ENCODE peak calls at places on chromosomes 2 and 18, in seven cellular contexts. D, K, X, M, J, O and G are unnamed samples.

GRCh38 chr2:54724560-54725342 is 1.3 kb downstream of the EML6 start:
- DNase-seq in O (peak), D (no peak), M (peak), J (no peak), X (no peak), K (no peak), G (no peak)

GRCh38 chr2:173402405-173402974 is 47.8 kb downstream of the CDCA7 start:
- DNase-seq in O (peak), D (peak), K (peak), J (peak), M (peak), X (peak), G (peak)

GRCh38 chr2:26982102-26982742 is 11.8 kb downstream of the MAPRE3 start:
- DNase-seq in O (peak), K (peak), X (no peak), J (no peak), M (peak), D (peak), G (peak)

GRCh38 chr2:65666156-65666725 is 233.8 kb upstream of the SPRED2 start:
- DNase-seq in X (peak), D (peak), J (no peak), K (peak), M (no peak), O (no peak), G (no peak)

GRCh38 chr2:170017848-170018492 is 160.0 kb upstream of the MYO3B start:
- DNase-seq in D (no peak), O (peak), J (no peak), M (no peak), X (no peak), K (no peak), G (no peak)

GRCh38 chr2:62152000-62152399 is 43.9 kb upstream of the B3GNT2 start:
- DNase-seq in K (peak), M (no peak), D (peak), X (peak), J (no peak), O (no peak), G (no peak)

GRCh38 chr18:49727816-49728215 is 85.5 kb downstream of the ACAA2 start:
- DNase-seq in K (no peak), D (no peak), J (no peak), M (no peak), X (no peak), O (no peak), G (no peak)

GRCh38 chr2:66440011-66440542 is 5.2 kb downstream of the MEIS1 start:
- DNase-seq in K (peak), J (no peak), X (no peak), D (peak), O (peak), M (no peak), G (no peak)

GRCh38 chr2:47904903-47905453 is 1.3 kb downstream of the FBXO11 start:
- DNase-seq in K (no peak), J (no peak), M (peak), D (no peak), O (peak), X (no peak), G (no peak)

GRCh38 chr2:100320547-100321180 is 1.6 kb downstream of the LONRF2 start:
- DNase-seq in D (no peak), K (peak), J (no peak), O (no peak), M (peak), X (no peak), G (no peak)

DNA sequence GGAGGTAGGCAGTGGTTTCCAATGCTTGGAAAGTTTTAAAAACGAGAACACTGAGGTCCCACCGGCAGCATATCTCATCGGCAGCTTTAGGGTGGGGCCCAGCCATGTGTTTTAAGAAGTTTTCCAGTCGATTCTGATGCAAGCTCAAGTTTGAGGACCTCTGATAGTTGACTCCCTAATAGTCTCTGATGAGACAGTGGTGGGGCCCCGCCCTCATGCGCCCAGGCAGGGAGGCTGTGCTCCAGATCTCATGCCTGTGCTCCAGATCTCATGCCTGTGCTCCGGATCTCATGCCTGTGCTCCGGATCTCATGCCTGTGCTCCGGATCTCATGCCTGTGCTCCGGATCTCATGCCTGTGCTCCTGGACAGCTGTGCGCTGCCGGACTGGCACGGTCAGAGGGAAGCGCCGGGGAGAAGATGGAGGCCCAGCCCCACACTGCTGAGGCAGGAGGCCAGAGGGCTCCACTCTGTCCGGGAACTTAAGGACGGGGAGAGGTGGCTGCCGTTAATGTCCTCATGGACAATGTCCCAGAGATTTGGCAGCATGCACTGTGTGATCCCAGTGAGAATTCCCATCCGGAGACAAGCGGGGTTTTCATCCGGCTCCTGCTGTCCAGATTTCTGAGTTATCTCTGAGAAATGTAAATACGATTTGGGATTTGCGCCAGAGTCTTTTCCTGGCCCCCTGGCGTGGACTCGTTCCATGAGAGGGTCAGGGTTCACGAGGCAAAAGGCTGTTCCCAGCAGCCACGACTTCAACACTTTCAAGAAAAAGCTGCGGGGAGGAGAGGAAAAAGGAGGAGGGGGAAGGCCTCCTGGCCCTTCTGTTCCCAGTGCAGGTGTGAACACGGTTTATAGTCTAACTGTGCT is 9.4 kb upstream of the COLEC11 start:
- DNase-seq in J (no peak), K (peak), X (peak), O (peak), D (peak), M (peak), G (peak)
- H3K4me3 ChIP-seq in J (no peak), K (peak), X (no peak), O (peak), D (no peak), M (peak), G (no peak)

GRCh38 chr2:88451647-88452150 is 794 bp downstream of the FOXI3 start:
- DNase-seq in J (no peak), K (no peak), M (no peak), O (no peak), X (no peak), D (no peak), G (no peak)
- H3K4me3 ChIP-seq in J (peak), K (no peak), M (peak), O (peak), X (no peak), D (no peak), G (no peak)

DNA sequence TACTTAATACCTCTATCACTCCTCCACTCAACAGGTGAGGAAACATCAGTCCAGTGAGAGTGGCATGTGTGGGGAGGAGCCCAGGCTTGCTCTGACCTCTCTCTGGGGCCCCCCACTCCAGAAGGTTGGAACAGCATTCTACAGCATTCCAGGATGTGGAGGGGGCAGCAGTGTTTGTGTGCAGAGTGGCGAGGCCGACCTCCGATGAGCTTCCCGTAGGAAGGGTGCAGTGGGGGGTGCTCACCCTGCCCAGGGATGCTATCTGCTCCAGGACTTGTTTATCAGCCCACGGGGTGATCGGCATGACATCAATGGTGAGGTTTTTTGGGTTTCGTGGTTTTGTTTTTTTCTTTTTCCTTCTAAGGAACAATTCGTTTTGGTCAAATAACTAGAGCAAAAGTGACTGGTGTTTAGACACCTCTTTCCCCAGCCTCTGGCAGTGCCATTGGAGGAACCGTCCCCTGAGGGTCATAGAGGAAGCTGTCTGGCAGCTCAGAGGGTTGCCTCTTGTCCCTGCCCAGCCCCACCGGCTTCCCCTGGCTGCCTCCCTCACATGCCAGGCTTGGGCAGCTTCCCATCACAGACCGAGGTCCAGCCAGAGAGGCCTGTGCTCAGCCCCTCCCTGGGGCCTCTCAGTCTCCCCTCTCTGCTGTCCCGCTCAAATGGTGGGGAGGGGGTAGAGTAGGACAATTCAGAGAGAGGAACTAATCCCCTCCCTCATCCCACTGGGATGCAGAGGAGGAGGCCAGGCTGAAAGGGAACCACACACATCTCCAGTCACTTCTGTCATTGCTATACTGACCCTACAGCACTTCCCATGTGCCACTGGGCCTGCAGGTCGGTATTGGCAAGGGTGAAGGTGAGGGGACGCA is 96.5 kb downstream of the ZFP36L2 start:
- DNase-seq in X (no peak), M (peak), K (peak), O (peak), D (no peak), J (no peak), G (peak)
- H3K4me3 ChIP-seq in X (no peak), M (no peak), K (no peak), O (no peak), D (no peak), J (no peak), G (no peak)

GRCh38 chr2:201205516-201205850 is 22.5 kb downstream of the CASP10 start:
- DNase-seq in K (peak), O (no peak), J (no peak), X (no peak), D (no peak), M (no peak), G (no peak)
- H3K4me3 ChIP-seq in K (no peak), O (no peak), J (no peak), X (no peak), D (no peak), M (no peak), G (no peak)

GRCh38 chr18:34042423-34043146 is 182.1 kb downstream of the NOL4 start:
- DNase-seq in O (no peak), K (no peak), D (no peak), X (no peak), J (no peak), M (no peak), G (no peak)

GRCh38 chr18:34048423-34048822 is 176.3 kb downstream of the NOL4 start:
- DNase-seq in O (no peak), K (no peak), J (no peak), D (no peak), X (no peak), M (no peak), G (no peak)
- H3K4me3 ChIP-seq in O (no peak), K (no peak), J (no peak), D (no peak), X (no peak), M (no peak), G (no peak)

GRCh38 chr2:71465356-71465755 is 12.0 kb downstream of the DYSF start:
- DNase-seq in X (no peak), J (no peak), M (no peak), D (no peak), K (no peak), O (no peak), G (no peak)

GRCh38 chr2:71466301-71467179 is 13.2 kb downstream of the DYSF start:
- DNase-seq in M (peak), X (no peak), D (no peak), J (no peak), O (peak), K (peak), G (no peak)

GRCh38 chr2:71464389-71464788 is 11.0 kb downstream of the DYSF start:
- DNase-seq in O (no peak), D (no peak), J (no peak), K (no peak), X (no peak), M (no peak), G (no peak)

GRCh38 chr2:71467180-71467815 is 13.9 kb downstream of the DYSF start:
- DNase-seq in K (no peak), J (no peak), M (no peak), O (no peak), D (no peak), X (no peak), G (no peak)

GRCh38 chr2:71465961-71466300 is 12.6 kb downstream of the DYSF start:
- DNase-seq in X (no peak), K (no peak), J (no peak), D (no peak), O (no peak), M (no peak), G (no peak)
- H3K4me3 ChIP-seq in X (peak), K (no peak), J (peak), D (peak), O (peak), M (peak), G (peak)

GRCh38 chr2:113888641-113889470 is 1.0 kb upstream of the ACTR3 start:
- DNase-seq in O (peak), J (no peak), X (no peak), K (no peak), D (no peak), M (no peak), G (no peak)

GRCh38 chr2:113889471-113890252 is at the start of gene ACTR3:
- DNase-seq in D (peak), X (peak), M (peak), K (peak), O (peak), J (peak), G (peak)

GRCh38 chr2:113890253-113891235 is 655 bp downstream of the ACTR3 start:
- DNase-seq in D (peak), K (peak), X (peak), M (peak), O (peak), J (no peak), G (peak)

GRCh38 chr2:113887393-113887792 is 2.5 kb upstream of the ACTR3 start:
- DNase-seq in K (no peak), M (no peak), X (no peak), O (no peak), D (no peak), J (no peak), G (no peak)

GRCh38 chr2:113886479-113887383 is 3.2 kb upstream of the ACTR3 start:
- DNase-seq in M (peak), X (peak), K (peak), O (peak), J (no peak), D (peak), G (peak)
- H3K4me3 ChIP-seq in M (no peak), X (no peak), K (no peak), O (no peak), J (no peak), D (no peak), G (no peak)

GRCh38 chr2:163734401-163734800 is 1.4 kb downstream of the FIGN start:
- DNase-seq in J (no peak), O (no peak), M (no peak), D (no peak), X (no peak), K (no peak), G (no peak)

GRCh38 chr2:163736433-163737168 is 793 bp upstream of the FIGN start:
- DNase-seq in O (peak), J (peak), D (peak), K (peak), M (peak), X (no peak), G (no peak)

GRCh38 chr2:163733301-163733938 is 2.4 kb downstream of the FIGN start:
- DNase-seq in J (no peak), X (no peak), K (peak), D (peak), O (no peak), M (no peak), G (no peak)

GRCh38 chr2:163735692-163736432 is at the start of gene FIGN:
- DNase-seq in D (peak), X (peak), O (peak), J (peak), M (peak), K (peak), G (peak)

GRCh38 chr2:163734911-163735691 is 707 bp downstream of the FIGN start:
- DNase-seq in O (no peak), K (peak), J (no peak), X (no peak), D (peak), M (no peak), G (no peak)
- H3K4me3 ChIP-seq in O (peak), K (peak), J (peak), X (peak), D (peak), M (peak), G (peak)